ENCODE peak calls at places on chromosomes 2 and 18, in five cellular contexts. M is activated naive CD8-positive, alpha-beta T cell treated with anti-CD3 and anti-CD28 coated beads, Interleukin-2, amount 50 U/mL, for 16 hours; B is HT1080; F is AG08396; C is NCI-H2081. N is an unnamed sample.

GRCh38 chr2:196225213-196225612 is 53.8 kb upstream of the STK17B start:
- DNase-seq in M (no peak), B (peak), F (peak), C (no peak), N (no peak)

GRCh38 chr18:22613058-22613690 is 195.5 kb upstream of the CTAGE1 start:
- DNase-seq in M (no peak), B (no peak), F (no peak), C (no peak), N (no peak)

GRCh38 chr18:55485666-55486065 is 102.3 kb downstream of the TCF4 start:
- DNase-seq in M (no peak), B (no peak), F (peak), C (no peak), N (no peak)

GRCh38 chr2:180960982-180961381 is 19.4 kb upstream of the UBE2E3 start:
- DNase-seq in M (no peak), B (no peak), F (no peak), C (no peak), N (no peak)

GRCh38 chr2:127362971-127363370 is 24.8 kb downstream of the MAP3K2 start:
- DNase-seq in M (no peak), B (no peak), F (no peak), C (no peak), N (no peak)

GRCh38 chr18:50297621-50298442 is 10.3 kb upstream of the CXXC1 start:
- DNase-seq in M (peak), B (peak), F (peak), C (peak), N (no peak)

GRCh38 chr2:232309592-232309991 is 69.0 kb upstream of the ALPP start:
- DNase-seq in M (no peak), B (no peak), F (no peak), C (no peak), N (no peak)

GRCh38 chr2:239035997-239036731 is 188.3 kb downstream of the TWIST2 start:
- DNase-seq in M (no peak), B (no peak), F (no peak), C (no peak), N (no peak)

GRCh38 chr2:239059854-239060253 is 212.0 kb downstream of the TWIST2 start:
- DNase-seq in M (no peak), B (no peak), F (no peak), C (no peak), N (no peak)

GRCh38 chr2:160157861-160158813 is 41.9 kb downstream of the ITGB6 start:
- DNase-seq in M (no peak), B (no peak), F (no peak), C (no peak), N (no peak)

GRCh38 chr2:102619414-102620319 is at the start of gene SLC9A2:
- DNase-seq in M (no peak), B (no peak), F (peak), C (peak), N (no peak)